ENCODE peak calls at places on chromosomes 1 and 21, in four cellular contexts. D, V, Z and A are unnamed samples.

GRCh38 chr1:230408971-230409370 is 17.2 kb downstream of the PGBD5 start:
- DNase-seq in V (no peak), Z (no peak), D (no peak), A (no peak)

GRCh38 chr1:202807367-202807925 is 775 bp downstream of the KDM5B start:
- DNase-seq in V (peak), Z (no peak), D (peak), A (peak)

GRCh38 chr1:183821309-183822080 is 16.6 kb downstream of the RGL1 start:
- DNase-seq in V (no peak), D (no peak), Z (no peak), A (no peak)

GRCh38 chr21:16305686-16306085 is 575.9 kb downstream of the USP25 start:
- DNase-seq in V (no peak), D (no peak), Z (no peak), A (no peak)

GRCh38 chr1:16246961-16247360 is 10.0 kb upstream of the CPLANE2 start:
- DNase-seq in V (no peak), Z (no peak), D (no peak), A (no peak)

GRCh38 chr21:24223625-24224024 is 1383.7 kb downstream of the MRPL39 start:
- DNase-seq in D (no peak), Z (no peak), V (peak), A (no peak)

GRCh38 chr1:47837866-47838561 is 159.2 kb downstream of the TRABD2B start:
- DNase-seq in V (no peak), D (no peak), Z (no peak), A (no peak)

GRCh38 chr21:45074818-45075605 is 632 bp downstream of the ADARB1 start:
- DNase-seq in D (peak), Z (no peak), V (no peak), A (peak)

GRCh38 chr1:228807904-228808487 is 72.7 kb downstream of the RHOU start:
- DNase-seq in D (no peak), V (no peak), Z (no peak), A (no peak)

GRCh38 chr1:188433428-188433827 is 1604.7 kb downstream of the PLA2G4A start:
- DNase-seq in V (peak), Z (no peak), D (no peak), A (no peak)

GRCh38 chr1:61293197-61293596 is 210.8 kb downstream of the NFIA start:
- DNase-seq in Z (no peak), D (no peak), V (no peak), A (no peak)

GRCh38 chr1:43315481-43315880 is 14.7 kb downstream of the TIE1 start:
- DNase-seq in D (no peak), Z (no peak), V (no peak), A (no peak)

GRCh38 chr1:90821793-90822359 is 104.8 kb upstream of the BARHL2 start:
- DNase-seq in D (no peak), Z (no peak), V (no peak), A (no peak)

GRCh38 chr1:4172659-4173599 is 272.9 kb upstream of the C1orf174 start:
- DNase-seq in Z (no peak), V (no peak), D (peak), A (peak)

GRCh38 chr1:36918604-36919003 is 115.7 kb downstream of the GRIK3 start:
- DNase-seq in Z (no peak), D (no peak), V (no peak), A (no peak)

GRCh38 chr1:36920371-36920770 is 113.9 kb downstream of the GRIK3 start:
- DNase-seq in Z (no peak), V (no peak), D (no peak), A (no peak)

GRCh38 chr1:36920801-36921405 is 113.4 kb downstream of the GRIK3 start:
- DNase-seq in Z (no peak), V (no peak), D (no peak), A (no peak)

GRCh38 chr1:36922071-36922470 is 112.2 kb downstream of the GRIK3 start:
- DNase-seq in Z (no peak), V (no peak), D (no peak), A (no peak)

GRCh38 chr1:36919491-36920145 is 114.7 kb downstream of the GRIK3 start:
- DNase-seq in V (no peak), D (no peak), Z (no peak), A (no peak)
- TF ChIP-seq RAD21 in V (no peak), D (no peak), Z (no peak), A (no peak)

DNA sequence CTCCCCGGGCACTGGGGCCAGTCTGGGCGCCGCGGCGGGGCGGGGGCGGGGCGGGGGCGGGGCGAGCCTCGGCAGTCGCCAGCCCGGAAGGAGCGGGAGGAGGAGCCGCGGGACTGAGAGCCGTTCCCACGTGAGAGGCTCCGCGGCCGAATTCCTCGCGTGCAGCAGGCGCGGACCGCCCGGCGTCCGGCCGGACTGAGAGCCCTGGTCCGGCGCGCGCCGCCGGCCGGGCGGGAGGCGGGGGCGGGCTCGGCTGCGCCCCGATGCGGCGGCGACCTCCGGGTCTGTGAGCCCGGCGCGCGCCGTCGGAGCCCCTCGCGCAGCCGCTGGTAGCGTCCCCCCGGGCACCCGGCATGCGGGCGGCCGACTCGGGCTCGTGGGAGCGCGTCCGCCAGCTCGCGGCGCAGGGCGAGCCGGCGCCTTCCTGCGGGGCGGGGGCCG is 229.5 kb upstream of the TMEM51 start:
- DNase-seq in Z (no peak), D (peak), V (peak), A (peak)
- TF ChIP-seq ELK1 in Z (no peak), D (no peak), V (no peak), A (no peak)

GRCh38 chr1:213374369-213374768 is 323.3 kb downstream of the RPS6KC1 start:
- DNase-seq in D (peak), V (peak), Z (no peak), A (peak)

GRCh38 chr1:213370523-213370922 is 319.5 kb downstream of the RPS6KC1 start:
- DNase-seq in Z (no peak), D (no peak), V (no peak), A (no peak)

GRCh38 chr1:213371769-213372619 is 321.0 kb downstream of the RPS6KC1 start:
- DNase-seq in D (no peak), V (no peak), Z (no peak), A (no peak)

GRCh38 chr1:213366141-213366831 is 315.2 kb downstream of the RPS6KC1 start:
- DNase-seq in D (no peak), V (no peak), Z (no peak), A (no peak)

GRCh38 chr1:213369465-213369864 is 318.4 kb downstream of the RPS6KC1 start:
- DNase-seq in V (no peak), D (no peak), Z (no peak), A (no peak)
- TF ChIP-seq RAD21 in V (no peak), D (no peak), Z (no peak), A (no peak)

GRCh38 chr21:35616090-35616489 is 444.2 kb downstream of the SETD4 start:
- DNase-seq in V (peak), D (no peak), Z (no peak), A (peak)
- TF ChIP-seq ELK1 in V (no peak), D (no peak), Z (no peak), A (no peak)

DNA sequence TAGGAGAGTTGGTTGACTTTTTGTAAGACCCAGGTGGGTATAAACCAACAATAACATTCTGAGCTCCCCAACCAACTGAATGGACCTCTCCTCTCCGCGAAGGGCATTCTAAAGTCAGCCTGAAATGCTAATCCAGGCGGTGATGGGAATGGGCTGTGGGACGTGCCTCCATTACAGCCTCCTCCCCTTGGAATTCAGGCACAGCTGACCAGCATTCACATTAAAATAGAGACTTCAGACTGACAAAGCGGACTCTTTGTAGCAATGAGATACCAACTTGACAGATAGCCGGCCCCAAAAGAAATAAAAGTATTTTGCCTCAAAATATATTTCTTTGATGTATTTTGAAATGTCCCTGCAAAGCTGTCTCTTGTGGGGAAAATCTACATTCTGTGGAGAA is 101.7 kb downstream of the KIF26B start:
- DNase-seq in D (no peak), Z (no peak), V (no peak), A (no peak)
- TF ChIP-seq RAD21 in D (no peak), Z (no peak), V (no peak), A (no peak)

GRCh38 chr1:236363237-236363636 is 30.8 kb upstream of the EDARADD start:
- DNase-seq in V (no peak), Z (no peak), D (no peak), A (no peak)

GRCh38 chr1:236371083-236371482 is 23.0 kb upstream of the EDARADD start:
- DNase-seq in Z (no peak), V (no peak), D (no peak), A (no peak)

GRCh38 chr1:236370397-236370796 is 23.7 kb upstream of the EDARADD start:
- DNase-seq in D (no peak), V (no peak), Z (no peak), A (no peak)

GRCh38 chr1:236361909-236362590 is 32.0 kb upstream of the EDARADD start:
- DNase-seq in V (no peak), D (no peak), Z (no peak), A (no peak)

DNA sequence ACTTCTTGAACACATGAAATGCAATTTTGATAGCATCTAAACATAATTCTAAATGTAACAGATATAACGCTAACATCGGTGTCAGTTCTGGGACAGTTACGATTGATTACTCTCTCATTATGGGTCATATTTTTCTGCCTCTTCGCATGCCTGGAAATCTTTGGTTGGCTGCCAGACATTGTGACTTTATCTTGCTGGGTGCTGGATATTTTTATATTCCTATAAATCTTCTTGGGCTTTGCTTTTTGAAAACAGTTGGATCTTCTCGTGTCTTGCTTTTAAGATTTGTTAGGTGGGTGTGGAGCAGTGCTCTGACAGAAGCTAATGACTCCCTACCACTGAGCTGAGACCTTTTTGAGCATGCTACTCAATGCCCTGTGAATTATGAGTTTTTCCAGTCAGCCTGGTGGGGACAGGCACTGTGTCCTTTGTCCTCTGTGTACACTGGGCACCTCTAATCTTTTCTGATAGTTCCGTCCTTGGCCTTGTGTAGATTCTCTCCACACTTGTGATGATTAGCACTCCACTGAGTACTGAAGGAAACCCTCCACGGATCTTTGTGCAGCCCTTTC is 28.0 kb upstream of the EDARADD start:
- DNase-seq in D (no peak), Z (no peak), V (no peak), A (no peak)
- TF ChIP-seq ELK1 in D (no peak), Z (no peak), V (no peak), A (no peak)

GRCh38 chr1:95850798-95851197 is 616.8 kb downstream of the RWDD3 start:
- DNase-seq in D (no peak), V (no peak), Z (no peak), A (no peak)
- TF ChIP-seq RAD21 in D (no peak), V (no peak), Z (no peak), A (no peak)

DNA sequence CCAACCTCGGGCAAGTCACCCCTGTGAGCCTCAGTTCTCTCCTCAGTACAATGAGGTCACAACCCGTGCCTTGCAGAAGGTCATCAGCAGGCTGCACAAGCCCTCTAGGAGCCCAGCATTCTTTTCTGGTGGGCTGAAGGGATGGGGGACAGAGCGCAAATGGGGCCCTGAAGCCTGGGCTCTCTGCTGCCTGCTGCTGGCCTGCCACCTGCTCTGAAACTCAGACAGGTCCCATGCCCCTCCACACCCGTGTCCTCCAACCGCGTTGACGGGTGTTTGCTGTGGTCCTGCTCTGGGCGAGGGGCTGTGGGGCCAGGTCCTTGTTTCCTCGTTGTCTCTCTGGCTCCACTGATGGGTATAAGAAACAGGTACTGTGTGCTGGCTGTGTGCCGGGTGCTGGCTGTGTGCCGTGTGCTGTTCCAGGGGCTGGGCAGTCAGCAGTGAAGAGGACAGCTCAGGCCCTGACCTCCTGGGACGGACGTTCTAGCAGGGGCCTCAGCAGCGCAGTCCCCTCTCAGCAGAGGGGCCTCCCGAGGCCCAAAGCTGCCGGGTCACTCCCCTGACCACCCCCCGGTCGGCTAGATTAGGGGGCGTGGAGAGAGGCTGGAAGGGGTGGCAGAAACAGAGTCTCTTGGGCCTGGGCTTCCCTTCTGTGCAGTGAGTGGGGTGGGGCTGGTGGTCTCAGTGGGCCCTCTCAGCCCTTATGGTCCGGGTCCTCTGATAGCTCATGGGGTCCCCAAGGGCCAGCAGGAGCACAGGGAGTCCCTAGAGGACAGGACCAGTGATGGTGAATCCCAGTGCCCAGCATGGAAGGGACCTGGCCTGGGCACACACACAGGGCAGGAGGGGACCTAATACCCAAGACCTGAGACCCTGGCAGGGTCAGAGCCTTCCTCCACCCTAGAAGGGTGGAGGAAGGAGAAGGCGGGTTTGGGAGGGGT is 42.1 kb downstream of the DMRTB1 start:
- DNase-seq in Z (no peak), D (no peak), V (no peak), A (no peak)
- TF ChIP-seq ELK1 in Z (no peak), D (no peak), V (no peak), A (no peak)

GRCh38 chr21:41707231-41707988 is 59.4 kb downstream of the RIPK4 start:
- DNase-seq in V (no peak), D (no peak), Z (no peak), A (no peak)

GRCh38 chr21:41709166-41709565 is 57.7 kb downstream of the RIPK4 start:
- DNase-seq in V (no peak), D (no peak), Z (no peak), A (no peak)

GRCh38 chr21:41705546-41706262 is 61.1 kb downstream of the RIPK4 start:
- DNase-seq in Z (no peak), V (no peak), D (no peak), A (no peak)

GRCh38 chr21:41706263-41706639 is 60.6 kb downstream of the RIPK4 start:
- DNase-seq in V (no peak), Z (no peak), D (no peak), A (no peak)

DNA sequence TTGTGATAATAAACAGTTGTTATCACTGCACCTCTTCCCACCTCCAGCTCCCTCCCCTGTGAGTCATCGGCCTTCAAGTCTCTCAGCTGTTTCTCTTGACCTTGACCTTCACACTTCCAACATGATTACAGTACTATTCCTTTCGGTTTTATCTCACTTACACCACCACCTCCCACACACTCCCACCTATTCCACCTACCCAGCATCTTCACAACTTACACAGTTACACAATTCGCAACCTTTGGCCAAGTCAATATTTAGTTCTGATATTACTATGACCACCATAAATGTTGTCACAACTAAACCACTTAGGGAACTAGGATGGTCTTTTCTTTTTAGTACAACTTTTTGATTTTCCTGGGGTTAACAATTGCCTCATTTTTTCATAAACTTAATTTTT is 60.2 kb downstream of the RIPK4 start:
- DNase-seq in V (peak), Z (no peak), D (no peak), A (no peak)
- TF ChIP-seq RAD21 in V (no peak), Z (no peak), D (no peak), A (no peak)